ENCODE peak calls at places on chromosomes 13 and 19, in seven cellular contexts. Z is omental fat pad, C is progenitor cell of endocrine pancreas, N is left ventricle myocardium superior, B is HTR-8/SVneo, W is neural crest cell, G is skeletal muscle cell. X is an unnamed sample.

GRCh38 chr19:41193420-41194156 is 569 bp downstream of the CYP2S1 start:
- DNase-seq in Z (no peak), C (no peak), W (no peak), N (no peak), B (no peak), G (no peak), X (no peak)

GRCh38 chr19:4367336-4367723 is 24.0 kb downstream of the MPND start:
- DNase-seq in C (no peak), N (no peak), G (no peak), W (no peak), Z (no peak), B (no peak), X (no peak)

GRCh38 chr19:6587093-6587820 is 3.7 kb downstream of the CD70 start:
- DNase-seq in N (no peak), Z (no peak), B (no peak), G (no peak), W (no peak), C (no peak), X (no peak)

GRCh38 chr19:42185281-42185680 is 32.2 kb downstream of the DEDD2 start:
- DNase-seq in G (no peak), W (no peak), Z (no peak), C (no peak), B (no peak), N (no peak), X (peak; percentile 28)

GRCh38 chr13:113963376-113963775 is 10.5 kb downstream of the C13orf46 start:
- DNase-seq in N (peak; percentile 9), B (no peak), G (no peak), W (no peak), C (no peak), Z (no peak), X (no peak)

GRCh38 chr19:16930753-16931152 is 42.0 kb downstream of the F2RL3 start:
- DNase-seq in C (no peak), B (no peak), W (no peak), N (no peak), G (no peak), Z (no peak), X (no peak)

GRCh38 chr19:23249911-23250649 is at the start of gene ZNF724:
- DNase-seq in W (peak; percentile 85), G (peak; percentile 92), C (peak; percentile 85), Z (peak; percentile 84), N (peak; percentile 93), B (peak; percentile 95), X (peak; percentile 97)

GRCh38 chr13:111893607-111894443 is 173.1 kb upstream of the SOX1 start:
- DNase-seq in Z (no peak), W (peak; percentile 46), C (peak; percentile 12), N (no peak), G (no peak), B (no peak), X (no peak)

GRCh38 chr19:4971424-4971793 is 2.5 kb downstream of the KDM4B start:
- DNase-seq in B (no peak), G (no peak), Z (no peak), N (peak; percentile 56), C (no peak), W (no peak), X (no peak)

GRCh38 chr13:74202129-74202528 is 67.9 kb upstream of the KLF12 start:
- DNase-seq in N (no peak), Z (no peak), W (no peak), B (no peak), C (no peak), G (no peak), X (no peak)

GRCh38 chr13:44437356-44438233 is 64.0 kb downstream of the SERP2 start:
- DNase-seq in N (no peak), Z (no peak), B (peak; percentile 13), W (no peak), C (no peak), G (no peak), X (peak; percentile 63)

GRCh38 chr19:32676186-32676894 is 692 bp downstream of the RGS9BP start:
- DNase-seq in B (no peak), N (peak; percentile 46), Z (no peak), C (peak; percentile 28), W (no peak), G (no peak), X (no peak)

GRCh38 chr19:56596676-56597075 is 1.6 kb downstream of the ZNF71 start:
- DNase-seq in W (no peak), Z (no peak), N (no peak), C (no peak), B (no peak), G (no peak), X (no peak)

GRCh38 chr19:41928754-41929535 is 696 bp upstream of the ERFL start:
- DNase-seq in Z (no peak), N (no peak), C (no peak), W (no peak), B (no peak), G (no peak), X (no peak)

GRCh38 chr13:49421391-49421790 is 22.5 kb downstream of the CAB39L start:
- DNase-seq in Z (no peak), N (no peak), W (no peak), B (no peak), G (no peak), C (no peak), X (no peak)

GRCh38 chr13:43132911-43133310 is 109.5 kb downstream of the DNAJC15 start:
- DNase-seq in Z (no peak), G (no peak), N (no peak), W (no peak), B (no peak), C (no peak), X (no peak)

GRCh38 chr13:94305463-94305862 is 174.0 kb downstream of the DCT start:
- DNase-seq in N (no peak), B (no peak), W (no peak), G (peak; percentile 74), C (no peak), Z (no peak), X (peak; percentile 90)

GRCh38 chr13:22080832-22081231 is 410.0 kb downstream of the FGF9 start:
- DNase-seq in B (no peak), C (no peak), G (no peak), N (no peak), Z (no peak), W (no peak), X (no peak)

GRCh38 chr19:13079542-13079986 is 23.1 kb downstream of the LYL1 start:
- DNase-seq in C (no peak), W (no peak), N (peak; percentile 76), Z (no peak), B (no peak), G (peak; percentile 51), X (peak; percentile 50)

GRCh38 chr19:36771275-36772231 is 1.1 kb downstream of the ZNF850 start:
- DNase-seq in Z (peak; percentile 52), W (peak; percentile 1), B (peak; percentile 60), G (peak; percentile 74), C (peak; percentile 14), N (peak; percentile 65), X (peak; percentile 87)

GRCh38 chr19:1624458-1624857 is 19.2 kb upstream of the UQCR11 start:
- DNase-seq in B (peak; percentile 20), G (peak; percentile 12), C (peak; percentile 42), W (peak; percentile 64), N (peak; percentile 49), Z (no peak), X (peak; percentile 37)

GRCh38 chr13:94480672-94481145 is 1.2 kb upstream of the DCT start:
- DNase-seq in N (peak; percentile 59), Z (no peak), B (no peak), W (no peak), C (no peak), G (peak; percentile 91), X (peak; percentile 20)

GRCh38 chr19:2896694-2897093 is 4.0 kb upstream of the ZNF57 start:
- DNase-seq in W (no peak), Z (no peak), N (no peak), C (no peak), B (no peak), G (no peak), X (no peak)

GRCh38 chr13:112965103-112965502 is 3.9 kb upstream of the MCF2L start:
- DNase-seq in C (no peak), Z (no peak), G (no peak), N (no peak), B (no peak), W (no peak), X (no peak)

GRCh38 chr19:37217533-37217854 is 520 bp upstream of the ZNF383 start:
- DNase-seq in W (no peak), Z (no peak), N (no peak), C (no peak), G (no peak), B (no peak), X (no peak)

GRCh38 chr13:28606466-28606865 is 52.5 kb upstream of the POMP start:
- DNase-seq in C (no peak), G (no peak), W (no peak), Z (no peak), B (no peak), N (no peak), X (peak; percentile 19)

GRCh38 chr19:13507053-13507611 is 853 bp upstream of the CACNA1A start:
- DNase-seq in G (peak; percentile 10), Z (no peak), W (no peak), C (no peak), B (no peak), N (no peak), X (peak; percentile 56)

GRCh38 chr13:33111414-33112110 is 95.3 kb downstream of the KL start:
- DNase-seq in B (no peak), Z (no peak), C (no peak), W (no peak), G (no peak), N (peak; percentile 42), X (peak; percentile 61)

GRCh38 chr13:40132249-40132648 is 476.8 kb downstream of the COG6 start:
- DNase-seq in B (no peak), N (no peak), Z (no peak), C (no peak), W (no peak), G (no peak), X (no peak)

GRCh38 chr13:57740719-57741118 is 109.2 kb downstream of the PCDH17 start:
- DNase-seq in Z (no peak), G (peak; percentile 10), W (no peak), N (peak; percentile 32), B (no peak), C (no peak), X (no peak)

GRCh38 chr19:33241530-33242101 is 16.0 kb upstream of the SLC7A10 start:
- DNase-seq in B (no peak), G (peak; percentile 7), Z (no peak), C (no peak), N (peak; percentile 33), W (no peak), X (no peak)

GRCh38 chr13:53266757-53267156 is 238.1 kb downstream of the OLFM4 start:
- DNase-seq in C (no peak), G (no peak), W (no peak), B (no peak), Z (no peak), N (no peak), X (no peak)

GRCh38 chr19:55699221-55699620 is 24.2 kb downstream of the EPN1 start:
- DNase-seq in C (no peak), N (no peak), W (no peak), Z (no peak), B (no peak), G (no peak), X (no peak)

GRCh38 chr13:78611040-78611439 is 7.7 kb upstream of the POU4F1 start:
- DNase-seq in Z (no peak), G (no peak), W (no peak), B (no peak), C (no peak), N (no peak), X (no peak)

GRCh38 chr19:50311723-50312635 is 17.2 kb downstream of the KCNC3 start:
- DNase-seq in B (peak; percentile 91), W (peak; percentile 52), C (peak; percentile 78), N (no peak), G (no peak), Z (no peak), X (no peak)

GRCh38 chr13:25678398-25678797 is 306.6 kb downstream of the ATP8A2 start:
- DNase-seq in G (no peak), W (no peak), C (no peak), N (no peak), B (no peak), Z (no peak), X (no peak)

GRCh38 chr13:41500501-41500900 is 43.2 kb downstream of the RGCC start:
- DNase-seq in Z (no peak), W (no peak), C (no peak), B (no peak), N (no peak), G (no peak), X (no peak)

GRCh38 chr13:62243146-62243545 is 827.5 kb upstream of the PCDH20 start:
- DNase-seq in C (no peak), B (no peak), Z (no peak), W (no peak), N (no peak), G (no peak), X (no peak)

X was measured in IMR-90.